ENCODE peak calls at places on chromosomes 7 and 10, in four cellular contexts. O is LNCaP clone FGC, P is OCI-LY7, I is SK-N-SH. G is an unnamed sample.

GRCh38 chr10:12628964-12629766 is 279.8 kb downstream of the CAMK1D start:
- DNase-seq in I (no peak), P (no peak), O (no peak), G (peak; percentile 53)

GRCh38 chr10:45151467-45152214 is 150.9 kb downstream of the ZNF22 start:
- DNase-seq in P (no peak), O (no peak), I (no peak), G (no peak)

GRCh38 chr10:20879136-20879535 is 18.0 kb downstream of the NEBL start:
- DNase-seq in P (no peak), O (no peak), I (no peak), G (no peak)

GRCh38 chr7:5429857-5430611 is 6.4 kb upstream of the TNRC18 start:
- DNase-seq in P (no peak), I (no peak), O (no peak), G (peak; percentile 56)

GRCh38 chr7:64174328-64174727 is 32.7 kb upstream of the ZNF735 start:
- DNase-seq in O (no peak), I (no peak), P (no peak), G (no peak)

GRCh38 chr7:16668049-16668858 is 22.3 kb downstream of the BZW2 start:
- DNase-seq in I (peak; percentile 54), P (no peak), O (peak; percentile 92), G (peak; percentile 88)

GRCh38 chr7:29113384-29114102 is 32.8 kb downstream of the CPVL start:
- DNase-seq in I (no peak), O (no peak), P (peak; percentile 2), G (no peak)

GRCh38 chr10:49364747-49365146 is 31.1 kb downstream of the DRGX start:
- DNase-seq in O (no peak), I (no peak), P (no peak), G (no peak)

GRCh38 chr7:100802951-100803350 is 24.4 kb downstream of the EPHB4 start:
- DNase-seq in O (no peak), I (no peak), P (no peak), G (no peak)

GRCh38 chr10:75406158-75407065 is 4.8 kb upstream of the ZNF503 start:
- DNase-seq in O (no peak), I (no peak), P (no peak), G (no peak)

GRCh38 chr7:141178486-141179135 is 104.7 kb downstream of the TMEM178B start:
- DNase-seq in P (no peak), I (peak; percentile 55), O (no peak), G (peak; percentile 63)

GRCh38 chr7:103985565-103986126 is 3.8 kb downstream of the RELN start:
- DNase-seq in O (no peak), I (no peak), P (no peak), G (no peak)

GRCh38 chr7:42650701-42651100 is 261.2 kb downstream of the C7orf25 start:
- DNase-seq in P (no peak), O (no peak), I (no peak), G (no peak)

GRCh38 chr7:14020339-14020900 is 31.0 kb upstream of the ETV1 start:
- DNase-seq in P (no peak), O (no peak), I (no peak), G (no peak)

GRCh38 chr10:26528048-26528447 is 89.9 kb downstream of the APBB1IP start:
- DNase-seq in I (no peak), P (no peak), O (no peak), G (no peak)

GRCh38 chr7:126501617-126502016 is 751.1 kb downstream of the GRM8 start:
- DNase-seq in I (no peak), O (peak; percentile 22), P (no peak), G (no peak)

GRCh38 chr10:112953075-112953501 is 3.0 kb downstream of the TCF7L2 start:
- DNase-seq in O (no peak), I (no peak), P (no peak), G (peak; percentile 59)

GRCh38 chr7:151992375-151992774 is 33.1 kb upstream of the GALNT11 start:
- DNase-seq in P (peak; percentile 15), I (peak; percentile 86), O (peak; percentile 50), G (peak; percentile 40)

GRCh38 chr7:129515381-129515780 is 13.1 kb downstream of the SMKR1 start:
- DNase-seq in I (no peak), O (no peak), P (no peak), G (no peak)

GRCh38 chr10:59905066-59905734 is 1.2 kb downstream of the CCDC6 start:
- DNase-seq in I (peak; percentile 70), O (peak; percentile 41), P (peak; percentile 52), G (peak; percentile 49)

GRCh38 chr7:93014410-93014809 is 103.4 kb downstream of the SAMD9 start:
- DNase-seq in P (no peak), I (no peak), O (peak; percentile 85), G (no peak)

GRCh38 chr10:88027570-88027969 is 164.1 kb downstream of the PTEN start:
- DNase-seq in O (no peak), I (no peak), P (peak; percentile 61), G (no peak)

GRCh38 chr10:131310054-131310903 is 1.2 kb downstream of the TCERG1L start:
- DNase-seq in I (no peak), O (no peak), P (no peak), G (peak; percentile 10)
- H3K4me3 ChIP-seq in I (no peak overlapping the region), O (no peak overlapping the region), P (no peak overlapping the region), G (peak overlapping the region; percentile 29)

DNA sequence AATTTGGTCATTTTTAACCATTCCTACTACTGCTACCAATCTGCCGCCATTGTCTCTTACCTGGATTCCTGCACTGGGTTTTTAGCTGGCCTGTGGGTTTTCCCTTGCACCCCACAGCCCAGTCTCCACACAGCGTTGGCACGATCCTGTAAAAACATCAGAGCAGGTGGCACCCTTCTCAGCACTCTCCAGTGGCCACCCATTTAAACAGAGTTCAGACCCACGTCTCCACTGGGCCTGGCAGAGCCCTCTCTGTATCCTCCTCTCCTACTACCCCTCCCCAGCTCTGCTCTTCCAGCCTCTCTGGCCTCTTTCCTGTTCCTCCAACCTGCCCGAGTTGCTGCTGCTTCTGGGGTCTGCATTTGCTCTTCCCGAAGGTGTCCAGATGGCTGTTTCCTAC is 259.4 kb downstream of the SDK1 start:
- DNase-seq in O (no peak), P (no peak), I (no peak), G (no peak)
- H3K4me3 ChIP-seq in O (no peak overlapping the region), P (no peak overlapping the region), I (no peak overlapping the region), G (no peak overlapping the region)

GRCh38 chr7:94160719-94161435 is 156.7 kb upstream of the BET1 start:
- DNase-seq in P (peak; percentile 90), I (no peak), O (no peak), G (no peak)
- H3K4me3 ChIP-seq in P (peak overlapping the region; percentile 53), I (no peak overlapping the region), O (no peak overlapping the region), G (no peak overlapping the region)

DNA sequence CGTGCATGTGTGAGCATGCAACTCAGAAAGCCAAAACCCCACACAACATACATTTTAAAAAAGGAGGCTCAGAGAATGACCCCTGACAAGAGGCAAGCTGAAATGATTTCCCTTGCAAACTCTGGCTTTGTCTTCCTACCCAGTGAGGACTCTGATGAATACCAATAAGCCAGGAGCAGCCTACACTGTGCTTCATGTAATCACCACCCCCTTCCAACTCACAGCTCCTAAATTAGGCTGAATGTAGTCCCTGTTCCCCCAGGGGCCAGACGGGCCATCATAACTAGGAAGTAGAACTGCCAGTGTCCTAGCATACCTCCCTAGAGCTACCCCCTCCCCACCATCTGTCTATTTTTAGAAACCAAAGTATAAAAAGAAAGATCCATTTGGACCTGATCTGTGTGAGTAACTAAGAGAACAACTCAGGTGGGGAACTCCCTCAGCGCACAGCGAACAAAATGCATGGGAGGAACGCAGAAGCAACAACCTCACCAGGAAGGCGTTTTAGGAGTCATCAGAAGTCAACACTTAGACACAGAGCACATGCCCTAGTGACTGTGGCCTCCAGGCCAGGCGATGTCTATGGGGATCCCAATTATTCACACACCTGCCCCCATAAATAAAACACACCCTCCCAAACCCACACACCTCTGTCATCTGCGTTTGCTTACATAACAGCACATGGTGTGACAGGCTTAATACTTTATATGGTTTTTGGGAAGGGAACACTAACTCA is 1.9 kb downstream of the DGKI start:
- DNase-seq in O (no peak), I (no peak), P (no peak), G (no peak)
- H3K4me3 ChIP-seq in O (no peak overlapping the region), I (no peak overlapping the region), P (no peak overlapping the region), G (no peak overlapping the region)

GRCh38 chr7:47078241-47078640 is 503.7 kb downstream of the TNS3 start:
- DNase-seq in O (no peak), I (no peak), P (no peak), G (no peak)

GRCh38 chr7:47069385-47070076 is 512.4 kb downstream of the TNS3 start:
- DNase-seq in O (no peak), I (no peak), P (no peak), G (no peak)

GRCh38 chr7:47074702-47075153 is 507.2 kb downstream of the TNS3 start:
- DNase-seq in I (no peak), P (no peak), O (no peak), G (no peak)

GRCh38 chr7:47071866-47072265 is 510.0 kb downstream of the TNS3 start:
- DNase-seq in P (no peak), I (no peak), O (no peak), G (no peak)

GRCh38 chr7:47073284-47073683 is 508.6 kb downstream of the TNS3 start:
- DNase-seq in I (no peak), O (no peak), P (no peak), G (no peak)
- H3K4me3 ChIP-seq in I (no peak overlapping the region), O (no peak overlapping the region), P (no peak overlapping the region), G (no peak overlapping the region)

DNA sequence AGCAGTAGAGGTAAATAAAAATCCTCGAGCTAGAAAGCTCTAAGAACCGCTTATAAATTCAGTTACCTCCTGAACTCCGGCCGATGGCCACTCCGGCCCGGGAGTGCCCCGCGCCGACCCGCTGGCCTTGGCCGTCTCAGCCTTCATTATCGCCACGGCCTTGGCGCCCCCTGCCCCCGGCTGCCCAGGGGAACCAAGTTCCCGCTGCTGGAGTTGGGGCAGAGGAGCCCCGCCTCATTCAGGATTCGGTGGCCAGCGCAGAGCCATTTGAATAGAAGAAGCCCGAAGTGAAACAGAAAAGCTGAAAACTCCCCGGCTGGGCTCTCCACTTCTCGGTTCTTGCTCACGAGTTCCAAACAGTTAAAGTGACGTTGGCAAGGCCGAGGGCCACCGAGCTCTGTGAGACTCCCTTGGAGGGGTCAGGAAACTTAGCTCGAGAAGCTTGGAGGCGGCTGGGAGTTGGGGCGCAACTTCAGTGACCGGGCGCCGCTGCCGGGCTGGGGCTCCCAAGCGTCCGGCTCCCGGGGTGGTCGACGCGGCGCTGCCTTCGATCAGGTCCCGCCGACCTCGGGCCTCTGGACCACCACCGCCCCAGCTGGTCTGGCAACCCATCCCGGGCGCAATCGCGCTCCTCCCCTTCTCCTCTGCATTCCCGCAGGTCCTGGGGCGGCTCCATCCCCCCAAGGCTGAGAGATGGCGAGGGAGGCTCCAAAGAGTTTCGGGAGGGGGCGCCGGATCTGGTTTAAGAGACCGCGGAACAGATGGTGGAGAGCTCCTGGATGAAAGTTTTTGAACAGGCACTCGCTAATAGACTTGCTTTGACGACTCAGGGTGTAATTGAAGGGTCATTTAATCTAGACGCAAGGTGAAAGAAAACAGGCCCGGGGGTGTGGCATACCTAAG is 5.8 kb upstream of the FEZF1 start:
- DNase-seq in I (no peak), O (no peak), P (no peak), G (peak; percentile 25)
- H3K4me3 ChIP-seq in I (peak overlapping the region; percentile 22), O (no peak overlapping the region), P (no peak overlapping the region), G (peak overlapping the region; percentile 21)

G was measured in thyroid gland.